ENCODE peak calls at places on chromosome 4, in seven cellular contexts. F is K562, N is SK-N-SH, W is HepG2, I is GM12891, Z is H1, M is GM12878. R is an unnamed sample.

GRCh38 chr4:119643306-119644042 is 14.9 kb upstream of the PDE5A start:
- DNase-seq in I (no peak), Z (no peak), F (no peak), W (no peak), N (no peak), M (no peak), R (no peak)

GRCh38 chr4:38279077-38279476 is 318.9 kb downstream of the PTTG2 start:
- DNase-seq in M (no peak), Z (no peak), N (no peak), I (no peak), W (no peak), F (no peak), R (no peak)

GRCh38 chr4:184313710-184314659 is 96.3 kb upstream of the ENPP6 start:
- DNase-seq in M (peak), W (no peak), I (peak), N (no peak), F (no peak), Z (no peak), R (peak)

GRCh38 chr4:107519057-107519456 is 201.0 kb downstream of the PAPSS1 start:
- DNase-seq in Z (no peak), F (no peak), W (peak), N (peak), M (no peak), I (no peak), R (no peak)

GRCh38 chr4:19776021-19776459 is 475.7 kb upstream of the SLIT2 start:
- DNase-seq in N (no peak), M (no peak), I (no peak), Z (peak), W (no peak), F (no peak), R (no peak)

GRCh38 chr4:6991771-6992557 is 51.2 kb upstream of the TADA2B start:
- DNase-seq in I (no peak), M (no peak), W (no peak), Z (no peak), F (no peak), N (peak), R (no peak)

GRCh38 chr4:30882995-30883675 is 163.0 kb downstream of the PCDH7 start:
- DNase-seq in N (no peak), W (no peak), M (no peak), Z (no peak), F (no peak), I (no peak), R (no peak)

GRCh38 chr4:187380181-187380581 is 615.4 kb upstream of the ZFP42 start:
- DNase-seq in M (no peak), N (no peak), I (no peak), Z (peak), W (peak), F (peak), R (no peak)

GRCh38 chr4:154686838-154687237 is 57.0 kb upstream of the LRAT start:
- DNase-seq in N (no peak), F (no peak), W (no peak), M (no peak), I (no peak), Z (no peak), R (no peak)

GRCh38 chr4:173001571-173001970 is 167.0 kb upstream of the GALNT7 start:
- DNase-seq in W (no peak), F (no peak), I (no peak), M (no peak), Z (no peak), N (no peak), R (no peak)

GRCh38 chr4:161564230-161564834 is 599.5 kb downstream of the FSTL5 start:
- DNase-seq in Z (no peak), N (no peak), I (no peak), F (no peak), W (no peak), M (no peak), R (no peak)

GRCh38 chr4:54096563-54096962 is 3.4 kb upstream of the GSX2 start:
- DNase-seq in N (no peak), F (no peak), I (no peak), Z (no peak), W (no peak), M (no peak), R (no peak)

GRCh38 chr4:11441182-11441556 is 12.5 kb upstream of the HS3ST1 start:
- DNase-seq in N (no peak), I (no peak), W (no peak), M (no peak), F (no peak), Z (no peak), R (no peak)

GRCh38 chr4:135177323-135177722 is 975.7 kb upstream of the PABPC4L start:
- DNase-seq in W (no peak), F (no peak), I (no peak), M (no peak), Z (no peak), N (no peak), R (no peak)

GRCh38 chr4:4533461-4534169 is 8.2 kb downstream of the STX18 start:
- DNase-seq in M (no peak), W (no peak), F (no peak), N (no peak), Z (no peak), I (no peak), R (no peak)

GRCh38 chr4:83329521-83330105 is 5.0 kb downstream of the HPSE start:
- DNase-seq in M (no peak), Z (no peak), F (no peak), W (no peak), I (no peak), N (no peak), R (no peak)

GRCh38 chr4:11165052-11165451 is 263.6 kb downstream of the HS3ST1 start:
- DNase-seq in F (no peak), Z (no peak), W (no peak), M (no peak), I (no peak), N (no peak), R (no peak)

GRCh38 chr4:79141530-79141929 is 184.3 kb downstream of the NAA11 start:
- DNase-seq in F (peak), W (peak), M (no peak), I (no peak), N (no peak), Z (peak), R (no peak)

GRCh38 chr4:146342600-146343192 is 128.4 kb downstream of the REELD1 start:
- DNase-seq in M (no peak), W (no peak), N (peak), Z (no peak), F (peak), I (no peak), R (no peak)

GRCh38 chr4:1711055-1711905 is 839 bp downstream of the SLBP start:
- DNase-seq in M (no peak), Z (no peak), N (no peak), W (no peak), I (no peak), F (peak), R (no peak)

GRCh38 chr4:81196126-81196650 is 18.8 kb downstream of the PRKG2 start:
- DNase-seq in W (no peak), I (no peak), F (no peak), M (no peak), Z (no peak), N (no peak), R (no peak)

GRCh38 chr4:168451744-168452394 is 28.4 kb downstream of the DDX60L start:
- DNase-seq in I (no peak), M (no peak), Z (no peak), W (no peak), F (no peak), N (no peak), R (no peak)

DNA sequence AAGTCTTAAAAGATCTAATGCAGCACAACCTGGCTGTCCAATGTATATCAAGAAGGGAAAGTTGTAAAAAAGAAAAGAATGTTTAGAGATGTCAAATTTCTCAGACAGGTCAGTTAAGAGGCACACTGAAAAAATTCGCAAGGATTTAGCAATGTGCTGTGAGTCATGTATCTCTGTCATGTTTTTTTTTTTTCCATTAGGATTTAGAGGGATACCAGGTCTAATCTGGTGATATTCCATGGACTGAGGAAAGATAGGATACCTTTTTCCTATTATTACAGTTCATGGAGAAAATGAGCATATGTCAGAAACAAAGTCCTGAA is 815.4 kb upstream of the PCDH10 start:
- DNase-seq in W (no peak), Z (no peak), F (no peak), M (no peak), N (no peak), I (no peak), R (no peak)
- TF ChIP-seq TAF1 in W (no peak), Z (no peak), F (no peak), M (no peak), N (no peak), I (no peak), R (no peak)

GRCh38 chr4:164888096-164888495 is 11.1 kb downstream of the APELA start:
- DNase-seq in I (no peak), N (no peak), Z (no peak), W (no peak), M (no peak), F (no peak), R (no peak)

GRCh38 chr4:164890691-164891090 is 13.7 kb downstream of the APELA start:
- DNase-seq in M (no peak), I (no peak), N (no peak), Z (no peak), W (no peak), F (no peak), R (no peak)

GRCh38 chr4:164894725-164895124 is 17.7 kb downstream of the APELA start:
- DNase-seq in F (no peak), N (no peak), M (peak), I (no peak), W (no peak), Z (no peak), R (no peak)

GRCh38 chr4:164892018-164892417 is 15.0 kb downstream of the APELA start:
- DNase-seq in I (no peak), F (no peak), M (peak), Z (no peak), W (no peak), N (no peak), R (no peak)
- TF ChIP-seq TAF1 in I (no peak), F (no peak), M (no peak), Z (no peak), W (no peak), N (no peak), R (no peak)

GRCh38 chr4:56651071-56651384 is 30.1 kb downstream of the HOPX start:
- DNase-seq in F (no peak), I (no peak), W (no peak), M (no peak), N (no peak), Z (no peak), R (no peak)

GRCh38 chr4:56646341-56646740 is 34.8 kb downstream of the HOPX start:
- DNase-seq in F (no peak), M (no peak), N (no peak), W (no peak), Z (no peak), I (no peak), R (no peak)

GRCh38 chr4:56650259-56651070 is 30.6 kb downstream of the HOPX start:
- DNase-seq in Z (no peak), N (no peak), M (no peak), F (no peak), I (no peak), W (no peak), R (no peak)

GRCh38 chr4:56648245-56649151 is 32.6 kb downstream of the HOPX start:
- DNase-seq in M (no peak), N (no peak), F (no peak), Z (no peak), I (no peak), W (no peak), R (no peak)

DNA sequence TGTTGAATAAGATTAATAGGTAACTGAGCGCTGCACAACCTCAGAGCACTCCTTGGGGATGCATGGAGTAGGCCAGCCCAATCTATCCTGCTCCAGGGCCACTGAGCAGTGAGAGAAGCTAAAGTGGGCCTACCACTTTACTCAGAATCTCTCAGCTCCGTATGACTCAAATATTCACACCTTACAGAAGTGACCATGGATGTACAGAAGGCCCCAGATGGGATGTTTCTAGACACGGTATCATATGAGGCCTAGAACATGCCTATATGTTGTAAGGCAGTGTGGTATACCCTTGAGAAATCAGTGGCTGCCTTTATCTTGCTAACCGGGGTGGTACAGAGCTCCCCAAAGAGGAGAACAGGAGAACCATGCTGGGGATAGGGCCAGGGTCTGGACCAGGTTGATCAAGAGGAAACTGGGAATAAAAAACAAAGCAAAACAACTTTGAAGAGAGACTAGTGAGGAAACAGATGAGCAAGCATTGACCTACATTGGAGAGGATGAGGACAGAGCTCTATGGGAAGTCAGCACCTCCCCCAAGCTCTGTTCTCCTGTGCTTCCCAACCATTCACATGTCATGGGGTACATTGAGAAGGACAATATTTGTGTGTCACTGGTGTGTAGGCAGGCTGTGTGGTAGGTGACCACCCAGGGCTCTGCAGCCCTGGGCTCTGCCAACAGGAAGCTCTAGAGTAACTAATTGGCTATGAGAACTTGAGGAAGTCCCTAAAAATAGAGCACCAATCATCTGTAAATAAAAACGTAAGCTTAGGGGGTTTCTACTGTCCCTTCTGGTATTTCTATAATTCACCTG is 31.4 kb downstream of the HOPX start:
- DNase-seq in M (no peak), N (no peak), F (no peak), I (no peak), W (no peak), Z (no peak), R (no peak)
- TF ChIP-seq TAF1 in M (no peak), N (no peak), F (no peak), I (no peak), W (no peak), Z (no peak), R (no peak)

DNA sequence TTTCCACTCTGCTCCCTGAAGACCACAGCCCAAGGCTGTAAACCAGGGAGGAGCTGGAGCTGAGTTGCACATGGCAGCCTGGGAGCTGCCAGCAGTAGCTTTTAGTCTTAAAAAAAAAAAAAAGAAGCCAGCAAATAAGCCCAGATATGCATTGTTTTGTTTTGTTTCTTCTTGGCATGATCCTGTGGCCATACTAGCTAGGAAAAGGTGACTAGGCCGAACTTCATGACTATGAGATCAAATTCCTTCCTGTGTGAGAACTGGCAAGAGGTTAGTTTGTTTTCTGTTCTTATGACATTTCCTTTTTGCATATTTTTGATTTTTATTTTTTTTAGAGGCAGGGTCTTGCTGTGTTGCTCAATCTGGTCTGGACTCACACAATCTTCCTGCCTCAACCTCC is 323.3 kb downstream of the DCTD start:
- DNase-seq in N (no peak), W (no peak), M (no peak), I (no peak), F (no peak), Z (no peak), R (no peak)
- TF ChIP-seq TAF1 in N (no peak), W (no peak), M (no peak), I (no peak), F (no peak), Z (no peak), R (no peak)

DNA sequence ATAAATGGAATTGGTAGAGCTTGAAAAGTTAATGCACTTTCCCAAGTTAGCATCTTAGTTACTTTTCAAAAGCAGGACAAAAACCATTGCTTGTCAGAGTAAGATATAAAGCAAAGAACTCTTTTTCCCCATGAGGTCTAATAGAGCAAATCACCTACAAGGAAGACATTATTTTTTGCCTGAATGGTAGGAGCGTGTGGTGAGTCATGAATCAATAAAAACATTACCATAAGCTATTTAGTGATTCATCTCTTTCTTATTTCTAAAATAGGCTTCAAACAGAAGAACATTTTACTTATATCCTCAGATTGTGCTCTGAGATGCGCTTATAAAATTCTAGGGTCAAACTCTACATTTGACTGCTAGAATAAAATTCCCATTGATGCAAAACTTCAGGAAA is 109.4 kb upstream of the GPRIN3 start:
- DNase-seq in W (no peak), M (no peak), Z (no peak), F (no peak), I (no peak), N (no peak), R (no peak)
- TF ChIP-seq TAF1 in W (no peak), M (no peak), Z (no peak), F (no peak), I (no peak), N (no peak), R (no peak)

GRCh38 chr4:127648061-127648460 is 15.3 kb downstream of the INTU start:
- DNase-seq in M (no peak), F (no peak), I (no peak), N (no peak), W (no peak), Z (no peak), R (no peak)
- TF ChIP-seq TAF1 in M (no peak), F (no peak), I (no peak), N (no peak), W (no peak), Z (no peak), R (no peak)